ENCODE peak calls at places on chromosome 16, in eight cellular contexts. K, S, A, P, X, Q, W and I are unnamed samples.

GRCh38 chr16:53558665-53559064 is 55.7 kb upstream of the AKTIP start:
- DNase-seq in K (no peak), S (no peak), A (no peak), P (no peak), X (no peak), Q (no peak), W (no peak), I (no peak)

GRCh38 chr16:71338193-71338592 is 20.3 kb upstream of the CALB2 start:
- DNase-seq in K (no peak), S (no peak), A (no peak), P (no peak), X (no peak), Q (no peak), W (no peak), I (no peak)

GRCh38 chr16:55480228-55480655 is 1.2 kb downstream of the MMP2 start:
- DNase-seq in K (peak), S (peak), A (peak), P (no peak), X (no peak), Q (peak), W (peak), I (no peak)

GRCh38 chr16:17476414-17477259 is 5.9 kb upstream of the XYLT1 start:
- DNase-seq in K (peak), S (peak), A (peak), P (peak), X (peak), Q (peak), W (peak), I (no peak)

GRCh38 chr16:46972429-46972970 is 974 bp downstream of the DNAJA2 start:
- DNase-seq in K (no peak), S (peak), A (no peak), P (peak), X (no peak), Q (peak), W (peak), I (no peak)

GRCh38 chr16:66322174-66322573 is 44.3 kb upstream of the CDH5 start:
- DNase-seq in K (no peak), S (no peak), A (no peak), P (no peak), X (no peak), Q (no peak), W (no peak), I (no peak)

GRCh38 chr16:2663553-2664521 is 18.5 kb upstream of the KCTD5 start:
- DNase-seq in K (no peak), S (no peak), A (peak), P (no peak), X (no peak), Q (peak), W (no peak), I (no peak)

GRCh38 chr16:88584676-88585075 is 14.5 kb downstream of the ZC3H18 start:
- DNase-seq in K (no peak), S (no peak), A (no peak), P (no peak), X (no peak), Q (no peak), W (no peak), I (no peak)

GRCh38 chr16:54062361-54063346 is 223.9 kb downstream of the IRX3 start:
- DNase-seq in K (no peak), S (peak), A (no peak), P (no peak), X (no peak), Q (no peak), W (no peak), I (no peak)

GRCh38 chr16:83533193-83533592 is 274.6 kb upstream of the HSBP1 start:
- DNase-seq in K (no peak), S (no peak), A (peak), P (no peak), X (no peak), Q (no peak), W (no peak), I (no peak)

GRCh38 chr16:84379731-84380369 is 11.5 kb downstream of the ATP2C2 start:
- DNase-seq in K (no peak), S (peak), A (no peak), P (no peak), X (no peak), Q (no peak), W (no peak), I (no peak)

GRCh38 chr16:53899471-53899870 is 195.5 kb downstream of the FTO start:
- DNase-seq in K (no peak), S (no peak), A (peak), P (no peak), X (no peak), Q (peak), W (no peak), I (no peak)

GRCh38 chr16:13779676-13780075 is 140.3 kb upstream of the ERCC4 start:
- DNase-seq in K (no peak), S (no peak), A (no peak), P (no peak), X (no peak), Q (no peak), W (no peak), I (no peak)

GRCh38 chr16:85415196-85415988 is 197.7 kb upstream of the GSE1 start:
- DNase-seq in K (no peak), S (no peak), A (no peak), P (no peak), X (peak), Q (no peak), W (no peak), I (peak)

GRCh38 chr16:90020838-90021382 is 1.7 kb upstream of the DBNDD1 start:
- DNase-seq in K (no peak), S (no peak), A (peak), P (no peak), X (no peak), Q (no peak), W (no peak), I (no peak)

GRCh38 chr16:56995136-56995805 is 5.9 kb downstream of the NLRC5 start:
- DNase-seq in K (no peak), S (no peak), A (no peak), P (no peak), X (no peak), Q (no peak), W (no peak), I (no peak)

GRCh38 chr16:66486773-66487579 is 59.9 kb downstream of the BEAN1 start:
- DNase-seq in K (no peak), S (no peak), A (peak), P (no peak), X (no peak), Q (peak), W (peak), I (no peak)

GRCh38 chr16:53504665-53505064 is 1.7 kb upstream of the AKTIP start:
- DNase-seq in K (no peak), S (no peak), A (peak), P (no peak), X (peak), Q (peak), W (peak), I (no peak)

GRCh38 chr16:88437367-88437964 is 15.6 kb upstream of the ZFPM1 start:
- DNase-seq in K (peak), S (peak), A (peak), P (peak), X (peak), Q (peak), W (peak), I (peak)

GRCh38 chr16:90008708-90009145 is 10.5 kb downstream of the DBNDD1 start:
- DNase-seq in K (no peak), S (no peak), A (no peak), P (peak), X (peak), Q (no peak), W (no peak), I (peak)

GRCh38 chr16:28478511-28479180 is 6.5 kb upstream of the NPIPB7 start:
- DNase-seq in K (no peak), S (no peak), A (no peak), P (no peak), X (no peak), Q (no peak), W (no peak), I (no peak)

GRCh38 chr16:2821483-2822157 is 4.6 kb downstream of the PRSS21 start:
- DNase-seq in K (no peak), S (no peak), A (no peak), P (no peak), X (no peak), Q (no peak), W (no peak), I (no peak)

GRCh38 chr16:70472786-70473433 is 18.5 kb downstream of the FCSK start:
- DNase-seq in K (no peak), S (peak), A (no peak), P (no peak), X (no peak), Q (no peak), W (no peak), I (no peak)

GRCh38 chr16:57071840-57072541 is 20.4 kb upstream of the CPNE2 start:
- DNase-seq in K (no peak), S (no peak), A (peak), P (no peak), X (no peak), Q (peak), W (peak), I (no peak)

GRCh38 chr16:2187212-2187611 is 9.2 kb downstream of the CASKIN1 start:
- DNase-seq in K (no peak), S (no peak), A (no peak), P (no peak), X (no peak), Q (no peak), W (no peak), I (no peak)

GRCh38 chr16:85028638-85029412 is 1.2 kb downstream of the KIAA0513 start:
- DNase-seq in K (no peak), S (no peak), A (no peak), P (peak), X (peak), Q (no peak), W (peak), I (peak)

GRCh38 chr16:85625053-85625452 is 11.9 kb downstream of the GSE1 start:
- DNase-seq in K (no peak), S (no peak), A (no peak), P (no peak), X (no peak), Q (no peak), W (no peak), I (no peak)

GRCh38 chr16:81901483-81901882 is 109.8 kb downstream of the SDR42E1 start:
- DNase-seq in K (no peak), S (no peak), A (peak), P (no peak), X (no peak), Q (no peak), W (peak), I (no peak)

GRCh38 chr16:12162151-12162559 is 185.6 kb downstream of the SNX29 start:
- DNase-seq in K (no peak), S (no peak), A (peak), P (no peak), X (no peak), Q (peak), W (no peak), I (no peak)

GRCh38 chr16:83143788-83144187 is 517.0 kb downstream of the CDH13 start:
- DNase-seq in K (no peak), S (no peak), A (no peak), P (no peak), X (no peak), Q (peak), W (no peak), I (no peak)

GRCh38 chr16:82088483-82088882 is 53.4 kb downstream of the HSD17B2 start:
- DNase-seq in K (no peak), S (no peak), A (no peak), P (no peak), X (no peak), Q (no peak), W (no peak), I (no peak)

GRCh38 chr16:4646773-4647660 is 22.4 kb downstream of the MGRN1 start:
- DNase-seq in K (no peak), S (no peak), A (no peak), P (no peak), X (no peak), Q (no peak), W (no peak), I (no peak)

GRCh38 chr16:5328546-5328945 is 231.0 kb upstream of the EEF2KMT start:
- DNase-seq in K (no peak), S (no peak), A (no peak), P (no peak), X (no peak), Q (no peak), W (no peak), I (no peak)

GRCh38 chr16:59758848-59759247 is 1024.7 kb upstream of the GOT2 start:
- DNase-seq in K (no peak), S (no peak), A (no peak), P (no peak), X (no peak), Q (no peak), W (no peak), I (no peak)

GRCh38 chr16:81866820-81867440 is 87.8 kb downstream of the PLCG2 start:
- DNase-seq in K (no peak), S (no peak), A (no peak), P (peak), X (no peak), Q (no peak), W (peak), I (no peak)

GRCh38 chr16:3459401-3460090 is 16.1 kb downstream of the NAA60 start:
- DNase-seq in K (no peak), S (peak), A (no peak), P (no peak), X (peak), Q (no peak), W (no peak), I (no peak)

GRCh38 chr16:83799336-83799735 is 8.4 kb upstream of the HSBP1 start:
- DNase-seq in K (no peak), S (no peak), A (no peak), P (no peak), X (no peak), Q (no peak), W (no peak), I (no peak)

GRCh38 chr16:31297496-31297895 is 37.7 kb downstream of the ITGAM start:
- DNase-seq in K (no peak), S (no peak), A (no peak), P (no peak), X (no peak), Q (no peak), W (no peak), I (no peak)

GRCh38 chr16:31298340-31298739 is 38.6 kb downstream of the ITGAM start:
- DNase-seq in K (no peak), S (no peak), A (no peak), P (no peak), X (no peak), Q (no peak), W (no peak), I (no peak)

GRCh38 chr16:31295206-31295605 is 35.4 kb downstream of the ITGAM start:
- DNase-seq in K (no peak), S (no peak), A (no peak), P (no peak), X (no peak), Q (no peak), W (no peak), I (no peak)

GRCh38 chr16:31301708-31302400 is 42.1 kb downstream of the ITGAM start:
- DNase-seq in K (no peak), S (peak), A (peak), P (no peak), X (no peak), Q (peak), W (no peak), I (no peak)

DNA sequence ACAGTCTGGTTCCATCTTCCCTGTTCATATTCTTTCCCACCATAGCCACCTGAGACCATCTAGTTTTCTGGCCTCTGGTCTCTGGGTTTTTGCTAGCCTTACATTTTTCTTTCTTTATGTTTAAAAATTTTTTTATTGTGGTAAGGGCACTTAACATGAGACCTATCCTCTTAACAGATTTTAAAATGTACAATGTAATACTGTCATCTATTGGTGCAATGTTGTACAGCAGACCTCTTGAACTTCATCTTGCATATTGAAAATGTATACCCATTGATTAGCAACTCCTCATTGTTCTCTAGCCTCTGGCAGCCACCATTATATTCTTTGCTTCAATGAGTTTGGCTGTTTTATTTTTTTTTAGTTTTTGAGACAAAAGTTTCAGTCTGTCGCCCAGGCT is 39.2 kb downstream of the ITGAM start:
- DNase-seq in K (no peak), S (no peak), A (peak), P (no peak), X (no peak), Q (peak), W (peak), I (no peak)
- TF ChIP-seq CTCF in K (no peak), S (no peak), A (peak), P (peak), X (peak), Q (no peak), W (no peak), I (no peak)

GRCh38 chr16:48335961-48336360 is 49.3 kb downstream of the SIAH1 start:
- DNase-seq in K (no peak), S (peak), A (peak), P (no peak), X (no peak), Q (peak), W (no peak), I (no peak)

GRCh38 chr16:48330847-48331204 is 54.4 kb downstream of the SIAH1 start:
- DNase-seq in K (no peak), S (no peak), A (no peak), P (no peak), X (no peak), Q (no peak), W (no peak), I (no peak)

GRCh38 chr16:48330133-48330846 is 54.9 kb downstream of the SIAH1 start:
- DNase-seq in K (no peak), S (no peak), A (no peak), P (no peak), X (no peak), Q (no peak), W (no peak), I (no peak)

GRCh38 chr16:48332978-48333377 is 52.2 kb downstream of the SIAH1 start:
- DNase-seq in K (no peak), S (no peak), A (no peak), P (no peak), X (no peak), Q (no peak), W (no peak), I (no peak)

GRCh38 chr16:48334325-48334724 is 50.9 kb downstream of the SIAH1 start:
- DNase-seq in K (peak), S (peak), A (no peak), P (no peak), X (no peak), Q (no peak), W (no peak), I (no peak)
- TF ChIP-seq CTCF in K (no peak), S (peak), A (no peak), P (no peak), X (no peak), Q (no peak), W (no peak), I (no peak)

DNA sequence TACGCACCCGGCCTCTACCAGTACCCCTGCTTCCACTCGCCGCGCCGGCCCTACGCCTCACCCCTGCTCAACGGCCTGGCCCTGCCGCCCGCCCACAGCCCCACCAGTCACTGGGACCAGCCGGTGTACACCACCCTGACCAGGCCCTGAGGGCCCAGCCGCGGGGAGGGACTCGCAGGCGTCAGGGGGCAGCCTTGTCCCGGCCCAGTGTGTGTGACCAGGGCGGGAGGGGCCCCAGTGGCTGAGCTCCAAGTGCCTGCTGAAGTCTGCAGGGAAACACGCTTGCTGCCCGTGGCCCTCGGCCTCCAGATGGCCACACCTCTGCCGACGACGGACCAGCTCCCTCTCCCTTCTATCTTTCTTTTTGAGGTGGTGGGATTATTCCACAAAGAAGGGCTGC is 3.7 kb downstream of the SOX8 start:
- DNase-seq in K (no peak), S (no peak), A (no peak), P (no peak), X (no peak), Q (no peak), W (no peak), I (no peak)
- TF ChIP-seq CTCF in K (no peak), S (no peak), A (no peak), P (no peak), X (no peak), Q (no peak), W (no peak), I (no peak)

GRCh38 chr16:58723109-58723508 is 11.0 kb downstream of the GOT2 start:
- DNase-seq in K (no peak), S (no peak), A (no peak), P (no peak), X (no peak), Q (no peak), W (no peak), I (no peak)
- TF ChIP-seq CTCF in K (no peak), S (no peak), A (no peak), P (no peak), X (no peak), Q (no peak), W (no peak), I (no peak)

GRCh38 chr16:58307583-58308312 is 12.9 kb upstream of the PRSS54 start:
- DNase-seq in K (no peak), S (no peak), A (no peak), P (no peak), X (no peak), Q (no peak), W (no peak), I (no peak)

GRCh38 chr16:58301052-58301451 is 6.2 kb upstream of the PRSS54 start:
- DNase-seq in K (no peak), S (no peak), A (no peak), P (no peak), X (no peak), Q (no peak), W (no peak), I (no peak)

GRCh38 chr16:58306327-58306726 is 11.5 kb upstream of the PRSS54 start:
- DNase-seq in K (peak), S (peak), A (peak), P (no peak), X (peak), Q (peak), W (peak), I (peak)
- TF ChIP-seq CTCF in K (peak), S (peak), A (peak), P (peak), X (peak), Q (peak), W (peak), I (peak)

DNA sequence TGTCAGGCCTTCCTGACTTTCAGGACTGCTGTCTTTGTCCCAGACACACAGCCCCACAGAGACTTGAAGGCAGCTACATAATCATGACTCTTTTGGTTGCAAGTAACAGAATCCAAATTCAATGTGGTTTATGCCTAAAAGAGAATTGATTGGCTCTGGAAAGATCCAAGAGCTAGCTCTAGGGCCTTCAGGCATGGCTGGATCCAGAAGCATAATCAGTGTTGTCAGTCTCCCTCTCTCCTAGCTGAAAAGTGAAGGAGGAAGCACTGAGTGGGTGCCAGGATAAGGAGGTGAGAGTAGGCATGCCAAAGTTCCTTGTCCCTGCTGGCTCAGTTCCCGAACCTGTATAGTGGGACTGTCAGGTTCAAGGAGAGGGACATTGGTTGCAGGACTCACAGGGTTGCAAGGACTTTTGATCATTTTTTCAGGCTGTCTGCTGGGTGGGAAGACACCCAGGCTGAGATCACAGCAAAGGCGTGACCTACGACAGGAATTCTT is 25.5 kb downstream of the SNX20 start:
- DNase-seq in K (no peak), S (no peak), A (no peak), P (no peak), X (no peak), Q (no peak), W (no peak), I (no peak)
- TF ChIP-seq CTCF in K (no peak), S (no peak), A (no peak), P (no peak), X (no peak), Q (no peak), W (no peak), I (no peak)

GRCh38 chr16:23640959-23641765 is at the start of the genes DCTN5 and PALB2:
- DNase-seq in K (peak), S (peak), A (peak), P (peak), X (peak), Q (peak), W (peak), I (peak)
- TF ChIP-seq CTCF in K (no peak), S (no peak), A (no peak), P (no peak), X (no peak), Q (no peak), W (no peak), I (no peak)